ENCODE peak calls at places on chromosomes 11 and 22, in eight cellular contexts. P is tibial nerve; Y is H1; G is CD4-positive, alpha-beta memory T cell; Q is uterus; U is IMR-90; D is aorta; L is CD8-positive, alpha-beta memory T cell. O is an unnamed sample. For H3K9me3 and H3K4me1, the result is how much of the 10 kb centered on the place peaks cover.

GRCh38 chr11:105137286-105137685 is 2.3 kb downstream of the CARD18 start:
- DNase-seq in P (no peak), Y (no peak), G (no peak), Q (no peak), U (peak), D (no peak), L (no peak), O (no peak)

GRCh38 chr11:29306527-29306926 is 710.3 kb downstream of the KCNA4 start:
- DNase-seq in P (no peak), Y (no peak), G (no peak), Q (no peak), U (peak), D (peak), L (no peak), O (no peak)

GRCh38 chr11:124302291-124302690 is 11.5 kb downstream of the OR8D1 start:
- DNase-seq in P (no peak), Y (no peak), G (no peak), Q (no peak), U (no peak), D (no peak), L (no peak), O (no peak)

GRCh38 chr22:34946339-34946985 is 119.5 kb upstream of the ISX start:
- DNase-seq in P (no peak), Y (no peak), G (no peak), Q (no peak), U (no peak), D (no peak), L (no peak), O (no peak)

GRCh38 chr22:43113516-43114251 is 3.1 kb downstream of the BIK start:
- DNase-seq in P (no peak), Y (no peak), G (no peak), Q (no peak), U (no peak), D (no peak), L (no peak), O (no peak)

GRCh38 chr22:20319745-20320658 is at the start of gene DGCR6L:
- DNase-seq in P (peak), Y (peak), G (peak), Q (peak), U (peak), D (peak), L (peak), O (peak)

GRCh38 chr11:26230021-26230420 is 101.9 kb upstream of the ANO3 start:
- DNase-seq in P (no peak), Y (no peak), G (no peak), Q (no peak), U (peak), D (no peak), L (no peak), O (no peak)

GRCh38 chr11:87394924-87395323 is 357.2 kb downstream of the TMEM135 start:
- DNase-seq in P (no peak), Y (no peak), G (no peak), Q (no peak), U (no peak), D (no peak), L (no peak), O (no peak)

GRCh38 chr22:38424525-38425080 is 30.4 kb downstream of the KCNJ4 start:
- DNase-seq in P (no peak), Y (no peak), G (no peak), Q (no peak), U (no peak), D (no peak), L (no peak), O (no peak)

GRCh38 chr22:43851058-43851978 is 11.0 kb downstream of the SULT4A1 start:
- DNase-seq in P (no peak), Y (no peak), G (no peak), Q (no peak), U (no peak), D (no peak), L (no peak), O (no peak)

GRCh38 chr22:25172153-25172552 is 27.5 kb upstream of the CRYBB3 start:
- DNase-seq in P (no peak), Y (no peak), G (peak), Q (no peak), U (no peak), D (no peak), L (no peak), O (peak)

GRCh38 chr22:17954200-17954859 is 70.0 kb downstream of the MICAL3 start:
- DNase-seq in P (no peak), Y (no peak), G (no peak), Q (no peak), U (no peak), D (no peak), L (no peak), O (no peak)

GRCh38 chr11:43981006-43981405 is 38.6 kb downstream of the C11orf96 start:
- DNase-seq in P (no peak), Y (no peak), G (no peak), Q (no peak), U (no peak), D (no peak), L (no peak), O (no peak)

DNA sequence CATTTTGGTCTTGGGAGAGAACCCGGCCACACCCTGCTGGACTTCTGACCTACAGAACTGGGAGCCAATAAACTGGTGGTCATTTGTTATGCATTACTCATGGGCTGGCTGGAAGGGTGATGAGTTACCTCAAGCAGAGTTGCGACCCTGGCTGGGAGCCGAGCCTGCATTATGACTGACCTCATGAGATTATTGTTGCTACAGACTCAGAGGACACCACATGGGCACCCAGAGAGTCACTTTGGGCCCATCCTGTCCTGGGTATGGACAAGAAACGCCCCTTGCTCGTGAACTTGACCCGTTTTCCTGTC is 531.7 kb downstream of the TBC1D22A start:
- DNase-seq in P (no peak), Y (no peak), G (no peak), Q (peak), U (peak), D (no peak), L (no peak), O (no peak)
- H3K9me3 ChIP-seq in P (under half), Y (half or more), G (under half), Q (under half), U (under half), D (under half), L (under half), O (under half)

DNA sequence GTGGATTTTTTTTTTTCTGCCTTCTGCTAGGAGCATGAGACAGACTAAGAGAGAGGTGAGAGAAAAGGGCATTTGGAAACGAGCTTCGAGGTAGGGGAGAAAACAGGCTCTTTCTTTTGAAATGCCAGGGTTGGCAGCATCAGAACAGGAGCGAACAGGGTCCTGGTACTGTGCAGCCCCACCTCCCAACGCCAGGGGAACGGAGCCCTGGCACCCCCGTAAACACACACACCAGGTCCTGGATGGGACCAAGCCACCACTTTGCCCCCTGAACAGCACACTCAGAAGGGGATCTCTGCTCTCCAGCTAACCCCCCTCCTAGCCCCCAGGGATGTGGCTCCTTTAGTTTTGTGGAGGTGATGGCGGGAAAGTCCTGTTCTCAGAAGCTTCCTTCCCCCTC is 127.1 kb downstream of the CTTN start:
- DNase-seq in P (no peak), Y (no peak), G (no peak), Q (no peak), U (no peak), D (peak), L (no peak), O (peak)
- H3K27ac ChIP-seq in P (no peak), Y (no peak), G (no peak), Q (no peak), U (no peak), D (no peak), L (no peak), O (no peak)

GRCh38 chr11:128504489-128504888 is 82.9 kb downstream of the ETS1 start:
- DNase-seq in P (no peak), Y (no peak), G (no peak), Q (no peak), U (no peak), D (no peak), L (no peak), O (no peak)
- H3K4me1 ChIP-seq in P (half or more), Y (under half), G (half or more), Q (under half), U (half or more), D (under half), L (half or more), O (half or more)

DNA sequence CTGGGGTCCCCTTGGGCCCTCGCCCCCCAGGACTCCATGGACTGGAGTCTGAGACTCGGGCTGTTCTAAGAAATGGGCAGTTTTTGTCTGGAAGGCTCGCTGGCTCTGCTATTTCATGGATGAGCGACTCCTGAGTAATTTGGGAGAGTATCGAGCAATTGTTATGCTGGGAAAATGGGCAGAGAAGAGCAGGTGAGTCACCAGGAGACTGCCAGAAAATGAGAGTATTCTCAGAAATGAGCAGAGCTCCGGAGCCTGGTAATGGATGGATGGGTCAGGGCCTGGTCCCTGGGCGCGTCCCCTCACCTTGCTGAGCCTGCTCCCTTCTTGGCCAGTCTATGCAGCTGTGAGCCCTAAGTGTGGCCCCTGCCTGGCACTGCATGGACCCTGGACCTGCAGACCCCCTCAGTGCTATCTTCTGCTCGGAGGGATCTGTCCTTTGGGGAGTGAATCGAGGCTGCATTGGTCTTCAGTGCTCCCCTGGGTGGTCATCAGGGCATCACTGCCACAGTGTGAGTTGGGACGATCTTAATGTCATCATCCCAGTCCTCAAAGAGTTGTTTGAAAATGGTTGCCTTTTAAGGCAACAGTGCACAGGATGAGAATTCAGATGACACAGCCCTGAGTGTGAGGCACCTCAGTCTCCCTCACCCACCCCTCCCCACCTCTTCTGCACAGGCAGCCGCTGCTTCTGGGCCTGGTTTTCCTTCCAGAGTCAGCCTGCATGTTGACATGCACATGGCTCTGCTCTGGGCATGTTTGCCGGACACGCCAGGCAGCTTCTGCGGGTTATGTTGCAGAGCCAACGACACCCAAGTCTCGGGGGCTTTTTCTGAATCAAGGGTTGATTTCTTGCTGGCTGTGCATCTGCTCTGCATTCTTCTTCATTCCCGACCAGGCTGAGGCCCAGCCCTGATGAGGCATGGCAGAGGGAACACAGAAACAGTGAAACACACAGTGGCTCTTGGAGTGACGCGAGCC is 519.0 kb downstream of the TBC1D22A start:
- DNase-seq in P (no peak), Y (no peak), G (no peak), Q (no peak), U (peak), D (no peak), L (no peak), O (peak)
- H3K9me3 ChIP-seq in P (under half), Y (half or more), G (under half), Q (under half), U (under half), D (under half), L (under half), O (under half)

DNA sequence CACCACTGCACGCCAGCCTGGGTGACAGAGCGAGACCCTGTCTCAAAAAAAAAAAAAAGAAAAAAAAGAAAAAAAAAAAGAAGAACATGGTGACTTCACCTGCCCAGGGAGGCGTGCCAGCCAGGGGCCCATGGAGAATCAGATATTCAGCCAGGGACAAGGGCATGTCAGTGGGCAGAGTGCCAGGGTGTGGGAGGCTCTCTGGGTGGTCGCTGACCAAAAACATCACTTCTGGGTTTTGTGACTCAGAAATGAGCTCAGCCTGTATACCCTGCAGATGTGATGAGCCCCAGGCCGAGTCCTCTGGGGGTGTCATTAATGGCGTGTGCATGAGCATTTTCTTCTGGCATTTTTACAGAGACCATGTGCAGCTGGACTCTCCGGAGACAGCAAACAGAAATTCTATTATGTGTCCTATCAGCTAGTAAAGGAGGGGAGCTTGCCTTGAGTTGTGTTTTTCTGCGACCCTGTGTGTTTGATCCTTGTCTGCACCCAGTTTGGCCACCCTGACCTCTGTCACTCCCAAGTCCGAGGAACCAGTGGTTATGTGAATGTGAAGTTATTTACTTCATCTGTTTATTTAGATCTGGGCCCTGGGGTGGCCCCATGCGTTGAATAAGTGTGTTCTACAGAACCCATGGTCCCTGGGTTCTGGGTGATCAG is 53.6 kb downstream of the BCR start:
- DNase-seq in P (peak), Y (no peak), G (no peak), Q (no peak), U (peak), D (peak), L (no peak), O (peak)
- H3K27ac ChIP-seq in P (no peak), Y (no peak), G (no peak), Q (no peak), U (no peak), D (no peak), L (no peak), O (no peak)

DNA sequence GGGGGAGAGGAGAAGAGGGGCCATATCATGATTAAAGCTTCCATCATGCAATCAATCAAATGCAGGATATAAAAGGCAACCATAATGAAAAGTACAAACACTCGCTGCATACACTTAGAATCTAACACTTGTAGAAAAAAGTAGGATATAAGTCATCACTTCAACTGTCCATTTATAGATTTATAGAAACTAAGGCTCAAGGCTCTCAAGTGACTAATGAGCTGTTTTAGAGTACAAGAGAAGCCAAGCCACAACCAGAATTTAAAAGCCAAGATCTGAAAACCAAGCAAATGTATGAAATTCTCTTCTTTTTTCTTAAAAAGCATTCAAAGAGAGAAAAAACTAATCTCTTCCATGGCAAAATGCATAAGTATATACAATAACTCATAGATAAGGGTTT is 160.2 kb upstream of the BLID start:
- DNase-seq in P (no peak), Y (no peak), G (no peak), Q (no peak), U (no peak), D (no peak), L (no peak), O (no peak)
- H3K4me1 ChIP-seq in P (under half), Y (under half), G (under half), Q (under half), U (under half), D (under half), L (under half), O (under half)

GRCh38 chr11:2483426-2483825 is 38.6 kb downstream of the KCNQ1 start:
- DNase-seq in P (no peak), Y (no peak), G (no peak), Q (no peak), U (no peak), D (no peak), L (no peak), O (no peak)

GRCh38 chr11:2484576-2485125 is 39.8 kb downstream of the KCNQ1 start:
- DNase-seq in P (no peak), Y (no peak), G (no peak), Q (no peak), U (no peak), D (no peak), L (no peak), O (no peak)

GRCh38 chr11:2488004-2488403 is 43.2 kb downstream of the KCNQ1 start:
- DNase-seq in P (no peak), Y (no peak), G (no peak), Q (no peak), U (no peak), D (no peak), L (no peak), O (no peak)

GRCh38 chr11:2489103-2489502 is 44.3 kb downstream of the KCNQ1 start:
- DNase-seq in P (no peak), Y (no peak), G (no peak), Q (no peak), U (no peak), D (no peak), L (no peak), O (no peak)
- H3K9me3 ChIP-seq in P (half or more), Y (under half), G (under half), Q (under half), U (under half), D (under half), L (under half), O (under half)

DNA sequence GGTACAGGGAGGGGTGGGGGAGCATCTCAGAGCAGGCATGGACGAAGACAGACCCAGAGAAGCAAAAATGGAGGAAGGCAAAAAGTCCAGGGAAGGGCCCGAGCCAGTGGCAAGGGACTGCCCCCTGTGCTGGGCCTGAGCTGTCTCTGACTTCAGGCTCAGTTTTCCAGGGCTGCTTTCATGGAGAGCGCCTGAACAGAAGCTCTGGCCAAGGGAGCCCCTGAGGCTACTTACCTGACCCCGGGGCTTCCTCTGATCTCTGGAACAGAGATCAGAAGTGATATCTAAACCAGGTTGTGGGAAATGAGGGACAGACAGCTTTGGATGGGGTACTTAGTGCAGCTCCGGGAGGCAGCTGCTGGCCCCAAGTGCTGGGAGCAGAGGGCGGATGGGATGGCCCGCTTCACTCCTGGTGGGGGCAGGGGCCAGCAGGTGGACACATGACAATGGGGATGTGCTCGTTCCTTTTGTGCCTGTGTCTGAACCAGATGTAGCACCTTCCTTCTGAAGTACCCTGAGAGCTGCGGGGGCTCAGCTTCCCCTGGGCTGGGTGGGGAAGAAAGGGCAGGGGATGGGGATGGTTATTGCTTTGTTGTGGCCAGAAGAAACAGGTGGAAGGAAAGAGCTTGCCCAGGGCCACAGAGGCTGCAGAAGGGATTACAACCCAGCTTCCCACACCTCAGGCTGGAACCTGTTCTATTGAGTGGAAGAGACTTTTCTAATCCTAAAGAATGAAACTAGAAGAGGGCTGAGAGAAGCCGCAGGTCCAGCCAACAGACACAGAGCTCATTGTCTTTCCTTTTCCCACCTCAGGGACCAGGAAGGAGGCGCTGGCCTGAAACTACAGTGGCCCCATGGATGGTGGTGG is 5.7 kb downstream of the LRRC10B start:
- DNase-seq in P (no peak), Y (no peak), G (no peak), Q (no peak), U (no peak), D (no peak), L (no peak), O (no peak)
- H3K27ac ChIP-seq in P (no peak), Y (peak), G (no peak), Q (no peak), U (no peak), D (no peak), L (no peak), O (no peak)